ENCODE peak calls at places on chromosomes 3 and 15, in seven cellular contexts. I, T, A, U, X, J and Y are unnamed samples.

GRCh38 chr3:25144430-25144829 is 283.6 kb upstream of the RARB start:
- DNase-seq in I (no peak), T (no peak), A (no peak), U (no peak), X (no peak), J (no peak), Y (no peak)

GRCh38 chr3:159189994-159190669 is 388.3 kb downstream of the MFSD1 start:
- DNase-seq in I (no peak), T (no peak), A (no peak), U (no peak), X (no peak), J (no peak), Y (no peak)

GRCh38 chr3:4474683-4475490 is 7.8 kb upstream of the SUMF1 start:
- DNase-seq in I (peak), T (peak), A (peak), U (no peak), X (no peak), J (no peak), Y (no peak)

GRCh38 chr15:38190501-38190900 is 62.1 kb upstream of the SPRED1 start:
- DNase-seq in I (no peak), T (no peak), A (peak), U (no peak), X (no peak), J (no peak), Y (no peak)

GRCh38 chr3:114650808-114651207 is 357.0 kb downstream of the TIGIT start:
- DNase-seq in I (no peak), T (no peak), A (peak), U (no peak), X (no peak), J (no peak), Y (no peak)

GRCh38 chr15:95409924-95410323 is 920.6 kb upstream of the NR2F2 start:
- DNase-seq in I (no peak), T (no peak), A (no peak), U (no peak), X (no peak), J (no peak), Y (peak)

GRCh38 chr15:64780600-64781156 is 5.3 kb upstream of the RBPMS2 start:
- DNase-seq in I (peak), T (no peak), A (no peak), U (no peak), X (no peak), J (no peak), Y (no peak)

GRCh38 chr15:71440479-71441071 is 325.3 kb downstream of the THSD4 start:
- DNase-seq in I (peak), T (no peak), A (peak), U (no peak), X (no peak), J (no peak), Y (no peak)

GRCh38 chr15:31013863-31014607 is 22.6 kb upstream of the MTMR10 start:
- DNase-seq in I (no peak), T (no peak), A (no peak), U (no peak), X (no peak), J (no peak), Y (no peak)

GRCh38 chr15:66228807-66229557 is 24.6 kb downstream of the MEGF11 start:
- DNase-seq in I (no peak), T (no peak), A (no peak), U (no peak), X (no peak), J (no peak), Y (no peak)

GRCh38 chr3:17820704-17821103 is 78.3 kb upstream of the TBC1D5 start:
- DNase-seq in I (no peak), T (no peak), A (no peak), U (no peak), X (no peak), J (no peak), Y (no peak)

GRCh38 chr3:69869643-69870042 is 129.9 kb upstream of the SAMMSON start:
- DNase-seq in I (no peak), T (no peak), A (peak), U (no peak), X (no peak), J (no peak), Y (no peak)

GRCh38 chr3:128801779-128802369 is 75.9 kb downstream of the RAB7A start:
- DNase-seq in I (no peak), T (no peak), A (no peak), U (no peak), X (no peak), J (no peak), Y (no peak)

GRCh38 chr3:12194669-12195161 is 36.0 kb upstream of the TIMP4 start:
- DNase-seq in I (no peak), T (no peak), A (peak), U (no peak), X (no peak), J (no peak), Y (no peak)

GRCh38 chr15:45449387-45449786 is 71.0 kb upstream of the GATM start:
- DNase-seq in I (no peak), T (no peak), A (no peak), U (no peak), X (no peak), J (no peak), Y (no peak)

GRCh38 chr15:77859491-77860060 is 217.9 kb downstream of the TBC1D2B start:
- DNase-seq in I (no peak), T (no peak), A (no peak), U (no peak), X (no peak), J (no peak), Y (no peak)

GRCh38 chr15:100769043-100769974 is 110.3 kb upstream of the ALDH1A3 start:
- DNase-seq in I (no peak), T (no peak), A (no peak), U (no peak), X (no peak), J (no peak), Y (no peak)

GRCh38 chr3:42179110-42179725 is 86.8 kb downstream of the CCK start:
- DNase-seq in I (peak), T (no peak), A (peak), U (no peak), X (no peak), J (no peak), Y (no peak)

GRCh38 chr3:8869613-8870012 is 93.7 kb downstream of the RAD18 start:
- DNase-seq in I (no peak), T (no peak), A (peak), U (no peak), X (no peak), J (no peak), Y (no peak)

GRCh38 chr15:28191832-28192231 is 92.7 kb upstream of the OCA2 start:
- DNase-seq in I (peak), T (no peak), A (peak), U (no peak), X (no peak), J (peak), Y (no peak)

GRCh38 chr15:62035256-62035908 is 24.9 kb downstream of the VPS13C start:
- DNase-seq in I (no peak), T (no peak), A (no peak), U (no peak), X (no peak), J (no peak), Y (no peak)

GRCh38 chr3:15630646-15631350 is 29.3 kb downstream of the BTD start:
- DNase-seq in I (no peak), T (no peak), A (peak), U (no peak), X (no peak), J (no peak), Y (no peak)

GRCh38 chr3:122609798-122610559 is 32.5 kb downstream of the PARP15 start:
- DNase-seq in I (no peak), T (no peak), A (peak), U (no peak), X (no peak), J (no peak), Y (no peak)

GRCh38 chr15:78102741-78103140 is 10.4 kb downstream of the SH2D7 start:
- DNase-seq in I (no peak), T (no peak), A (no peak), U (no peak), X (no peak), J (no peak), Y (no peak)